ENCODE peak calls at places on chromosomes 7 and 10, in eight cellular contexts. E, H, K, O, I, B, F and T are unnamed samples. For H3K4me1, the result is how much of the 10 kb centered on the place peaks cover.

GRCh38 chr7:36630112-36630650 is 94.1 kb downstream of the AOAH start:
- DNase-seq in E (no peak), I (no peak), H (no peak), O (no peak), B (no peak), F (no peak), K (no peak), T (no peak)

GRCh38 chr7:157605638-157606037 is 268.8 kb downstream of the DNAJB6 start:
- DNase-seq in F (no peak), O (peak), H (no peak), B (no peak), E (no peak), I (no peak), K (no peak), T (no peak)

GRCh38 chr7:37031571-37032257 is 307.4 kb upstream of the AOAH start:
- DNase-seq in B (peak), E (no peak), H (peak), O (no peak), I (peak), F (no peak), K (peak), T (peak)

GRCh38 chr10:75553550-75553949 is 122.1 kb downstream of the LRMDA start:
- DNase-seq in F (no peak), E (no peak), I (no peak), H (no peak), O (no peak), K (no peak), B (no peak), T (no peak)

GRCh38 chr7:101618207-101618839 is 10.8 kb downstream of the MYL10 start:
- DNase-seq in E (peak), O (peak), F (no peak), I (no peak), B (no peak), H (no peak), K (no peak), T (no peak)

GRCh38 chr7:25360471-25360870 is 132.2 kb upstream of the NPVF start:
- DNase-seq in H (no peak), O (no peak), F (no peak), E (no peak), K (no peak), I (no peak), B (no peak), T (no peak)

GRCh38 chr10:100209303-100209702 is 20.1 kb downstream of the CHUK start:
- DNase-seq in K (no peak), I (no peak), F (no peak), E (no peak), O (no peak), H (no peak), B (peak), T (no peak)

GRCh38 chr10:74816824-74817498 is 9.4 kb upstream of the KAT6B start:
- DNase-seq in O (no peak), B (no peak), H (no peak), I (no peak), F (peak), E (no peak), K (no peak), T (no peak)

GRCh38 chr7:2735744-2736143 is 47.7 kb downstream of the AMZ1 start:
- DNase-seq in K (no peak), I (no peak), B (no peak), F (no peak), O (no peak), H (no peak), E (no peak), T (no peak)

GRCh38 chr7:36644625-36645422 is 79.5 kb downstream of the AOAH start:
- DNase-seq in F (no peak), O (no peak), H (no peak), I (no peak), B (no peak), E (no peak), K (no peak), T (no peak)

GRCh38 chr7:136194843-136195242 is 217.7 kb upstream of the MTPN start:
- DNase-seq in I (no peak), O (no peak), E (no peak), H (no peak), F (no peak), B (no peak), K (no peak), T (no peak)

GRCh38 chr7:23594879-23595604 is 2.1 kb upstream of the CCDC126 start:
- DNase-seq in K (no peak), B (no peak), I (no peak), F (no peak), E (no peak), O (no peak), H (no peak), T (no peak)

GRCh38 chr10:117365612-117366011 is 9.6 kb downstream of the PDZD8 start:
- DNase-seq in I (no peak), K (no peak), F (no peak), O (no peak), B (no peak), H (no peak), E (no peak), T (peak)
- H3K27ac ChIP-seq in I (no peak), K (no peak), F (no peak), O (no peak), B (no peak), H (no peak), E (peak), T (peak)

GRCh38 chr7:83691095-83691494 is 42.2 kb upstream of the SEMA3E start:
- DNase-seq in I (no peak), H (no peak), K (peak), F (no peak), B (no peak), O (no peak), E (no peak), T (no peak)
- H3K4me3 ChIP-seq in I (no peak), H (no peak), K (no peak), F (no peak), B (no peak), O (no peak), E (no peak), T (no peak)

GRCh38 chr10:69456880-69457693 is 5.8 kb downstream of the TSPAN15 start:
- DNase-seq in H (no peak), O (no peak), I (no peak), B (no peak), K (no peak), E (no peak), F (no peak), T (no peak)
- H3K4me1 ChIP-seq in H (under half), O (under half), I (half or more), B (under half), K (under half), E (under half), F (under half), T (under half)

DNA sequence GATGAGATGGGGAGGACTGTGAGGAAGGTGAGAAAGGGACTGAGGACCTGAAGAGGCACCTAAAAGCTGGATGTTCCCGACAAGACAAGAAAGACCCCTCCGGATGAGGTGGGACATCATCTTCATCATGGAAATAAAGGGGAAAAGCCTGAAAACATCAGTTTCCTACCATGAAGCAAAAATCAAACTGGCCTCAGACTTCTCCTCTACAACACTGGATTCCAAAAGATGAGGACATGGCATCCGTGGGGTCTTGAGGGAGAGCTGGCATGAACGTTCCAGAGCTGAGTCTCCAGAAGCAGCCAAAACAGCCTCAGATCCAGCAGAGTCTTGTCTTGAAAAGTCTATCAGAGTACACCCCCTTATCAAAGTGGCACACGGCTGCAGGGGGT is 44.5 kb downstream of the DIP2C start:
- DNase-seq in I (no peak), F (no peak), B (no peak), K (no peak), O (no peak), H (no peak), E (no peak), T (no peak)
- H3K27ac ChIP-seq in I (no peak), F (no peak), B (no peak), K (no peak), O (no peak), H (no peak), E (no peak), T (no peak)